ENCODE peak calls at places on chromosomes 13 and 19, in five cellular contexts. G is activated CD8-positive, alpha-beta memory T cell treated with anti-CD3 and anti-CD28 coated beads for 48 hours; I is T-helper 9 cell; E is NCI-H1417 treated with DMSO at 0.1 percent for 48 hours; U is globus pallidus. Z is an unnamed sample.

GRCh38 chr19:50679177-50680125 is 30.2 kb downstream of the C19orf81 start:
- DNase-seq in I (peak; percentile 58), U (peak; percentile 63), G (peak; percentile 52), E (no peak), Z (no peak)

GRCh38 chr13:73781384-73781783 is 352.8 kb downstream of the KLF12 start:
- DNase-seq in I (no peak), E (no peak), U (no peak), G (no peak), Z (no peak)

GRCh38 chr19:32363175-32363574 is 17.8 kb downstream of the ZNF507 start:
- DNase-seq in G (no peak), I (no peak), U (peak; percentile 57), E (no peak), Z (no peak)

GRCh38 chr19:2573916-2574315 is 98.0 kb downstream of the GADD45B start:
- DNase-seq in U (no peak), I (no peak), E (no peak), G (no peak), Z (no peak)

GRCh38 chr13:21124853-21125252 is 51.5 kb downstream of the SKA3 start:
- DNase-seq in G (no peak), I (no peak), E (no peak), U (no peak), Z (no peak)

GRCh38 chr19:48206402-48207093 is 36.1 kb downstream of the ZSWIM9 start:
- DNase-seq in I (no peak), E (no peak), G (no peak), U (no peak), Z (no peak)

GRCh38 chr13:46179576-46180368 is 2.2 kb downstream of the LCP1 start:
- DNase-seq in U (no peak), E (no peak), G (no peak), I (peak; percentile 72), Z (no peak)

GRCh38 chr13:111472559-111473460 is 152.4 kb downstream of the TEX29 start:
- DNase-seq in I (no peak), E (no peak), U (no peak), G (no peak), Z (no peak)

GRCh38 chr19:15640904-15641597 is 354 bp downstream of the CYP4F3 start:
- DNase-seq in I (no peak), E (no peak), G (no peak), U (no peak), Z (no peak)

GRCh38 chr13:26847281-26847680 is 86.7 kb upstream of the GPR12 start:
- DNase-seq in E (no peak), U (no peak), I (no peak), G (no peak), Z (no peak)

GRCh38 chr19:51324082-51324481 is 12.6 kb downstream of the IGLON5 start:
- DNase-seq in I (no peak), E (no peak), G (no peak), U (no peak), Z (no peak)

GRCh38 chr13:89382986-89383385 is 1711.8 kb downstream of the SLITRK5 start:
- DNase-seq in U (no peak), E (no peak), I (no peak), G (no peak), Z (no peak)

GRCh38 chr19:18098891-18099622 is 1.5 kb downstream of the MAST3 start:
- DNase-seq in E (no peak), G (no peak), I (peak; percentile 37), U (no peak), Z (no peak)

GRCh38 chr19:55464039-55464668 is 397 bp downstream of the C19orf85 start:
- DNase-seq in G (no peak), U (no peak), I (no peak), E (no peak), Z (no peak)

GRCh38 chr13:30576528-30576927 is 41.2 kb upstream of the USPL1 start:
- DNase-seq in E (no peak), G (no peak), I (peak; percentile 44), U (no peak), Z (no peak)

GRCh38 chr13:46850214-46850613 is 46.6 kb downstream of the HTR2A start:
- DNase-seq in I (no peak), U (no peak), E (no peak), G (no peak), Z (no peak)

GRCh38 chr19:23439623-23440022 is 44.4 kb upstream of the ZNF91 start:
- DNase-seq in I (no peak), U (no peak), E (no peak), G (no peak), Z (no peak)

GRCh38 chr13:83452292-83452950 is 429.9 kb downstream of the SLITRK1 start:
- DNase-seq in U (no peak), E (no peak), G (no peak), I (no peak), Z (no peak)

GRCh38 chr13:36282818-36283432 is 14.7 kb downstream of the CCDC169 start:
- DNase-seq in I (no peak), G (no peak), U (peak; percentile 24), E (no peak), Z (no peak)

GRCh38 chr19:1269478-1270167 is 491 bp downstream of the CIRBP start:
- DNase-seq in U (peak; percentile 86), E (peak; percentile 53), G (peak; percentile 76), I (peak; percentile 84), Z (no peak)

Z was measured in vagina.